ENCODE peak calls at places on chromosomes 16 and 17, in four cellular contexts. U is head of caudate nucleus, X is GM04504, K is D341Med. V is an unnamed sample.

GRCh38 chr17:2779545-2779944 is 16.7 kb upstream of the RAP1GAP2 start:
- DNase-seq in K (no peak), X (no peak), U (no peak), V (no peak)

GRCh38 chr17:9150407-9151090 is 129.2 kb downstream of the NTN1 start:
- DNase-seq in K (no peak), U (no peak), X (no peak), V (peak; percentile 57)

GRCh38 chr17:64040201-64040600 is 19.8 kb upstream of the ICAM2 start:
- DNase-seq in U (no peak), K (no peak), X (no peak), V (no peak)

GRCh38 chr16:87235810-87236515 is 81.2 kb downstream of the C16orf95 start:
- DNase-seq in X (no peak), K (no peak), U (no peak), V (peak; percentile 26)

GRCh38 chr17:28839221-28839620 is 3.4 kb downstream of the FAM222B start:
- DNase-seq in K (no peak), U (no peak), X (no peak), V (peak; percentile 45)

GRCh38 chr17:47715669-47716325 is 17.2 kb upstream of the TBX21 start:
- DNase-seq in K (no peak), U (no peak), X (no peak), V (no peak)

GRCh38 chr16:87469186-87469585 is 23.6 kb downstream of the ZCCHC14 start:
- DNase-seq in K (no peak), U (no peak), X (no peak), V (no peak)

GRCh38 chr17:80860703-80861359 is 130.8 kb upstream of the CHMP6 start:
- DNase-seq in X (no peak), U (no peak), K (no peak), V (no peak)

GRCh38 chr17:74862108-74862901 is 2.6 kb upstream of the GRIN2C start:
- DNase-seq in U (peak; percentile 69), X (peak; percentile 11), K (peak; percentile 89), V (peak; percentile 59)

GRCh38 chr17:21201874-21202273 is 12.1 kb downstream of the TMEM11 start:
- DNase-seq in X (no peak), K (no peak), U (no peak), V (no peak)

GRCh38 chr16:12092347-12092882 is 115.9 kb downstream of the SNX29 start:
- DNase-seq in X (peak; percentile 84), K (no peak), U (no peak), V (peak; percentile 94)

GRCh38 chr17:32943647-32944191 is 15.8 kb downstream of the TMEM98 start:
- DNase-seq in K (no peak), X (peak; percentile 87), U (no peak), V (peak; percentile 81)

GRCh38 chr16:53502331-53503269 is at the start of gene AKTIP:
- DNase-seq in X (no peak), K (peak; percentile 79), U (peak; percentile 46), V (peak; percentile 61)

GRCh38 chr16:11445486-11445885 is 100.2 kb downstream of the RMI2 start:
- DNase-seq in K (no peak), X (no peak), U (no peak), V (no peak)

GRCh38 chr16:78925071-78925714 is 675.3 kb downstream of the MAF start:
- DNase-seq in K (peak; percentile 37), X (no peak), U (no peak), V (peak; percentile 1)

GRCh38 chr16:52068447-52069074 is 478.4 kb downstream of the TOX3 start:
- DNase-seq in X (peak; percentile 5), K (peak; percentile 48), U (peak; percentile 72), V (peak; percentile 16)

GRCh38 chr16:88556294-88556988 is 13.8 kb upstream of the ZC3H18 start:
- DNase-seq in U (no peak), X (no peak), K (no peak), V (no peak)

GRCh38 chr16:57000271-57001025 is 11.1 kb downstream of the NLRC5 start:
- DNase-seq in X (peak; percentile 89), K (peak; percentile 13), U (no peak), V (peak; percentile 62)

GRCh38 chr17:64066709-64067108 is 46.3 kb upstream of the ICAM2 start:
- DNase-seq in K (no peak), X (no peak), U (no peak), V (no peak)

GRCh38 chr16:53036066-53036465 is 16.6 kb downstream of the CHD9NB start:
- DNase-seq in X (no peak), K (no peak), U (no peak), V (no peak)